ENCODE peak calls at places on chromosomes 7 and 10, in five cellular contexts. One of them, this sample, is unnamed.

GRCh38 chr7:19834566-19834965 is 61.1 kb upstream of the TMEM196 start:
- DNase-seq in neural progenitor cell: no peak
- DNase-seq in AG04450: no peak
- DNase-seq in memory B cell: no peak
- DNase-seq in AG08395: no peak
- DNase-seq in this sample: peak; percentile 81

GRCh38 chr10:31087855-31088254 is 56.2 kb upstream of the ZNF438 start:
- DNase-seq in neural progenitor cell: peak; percentile 53
- DNase-seq in AG04450: no peak
- DNase-seq in memory B cell: no peak
- DNase-seq in AG08395: no peak
- DNase-seq in this sample: no peak

GRCh38 chr10:28410420-28411135 is 107.7 kb upstream of the MPP7 start:
- DNase-seq in neural progenitor cell: no peak
- DNase-seq in AG04450: no peak
- DNase-seq in memory B cell: no peak
- DNase-seq in AG08395: no peak
- DNase-seq in this sample: peak; percentile 16

GRCh38 chr10:60384708-60385398 is 4.8 kb downstream of the ANK3 start:
- DNase-seq in neural progenitor cell: no peak
- DNase-seq in AG04450: peak; percentile 94
- DNase-seq in memory B cell: no peak
- DNase-seq in AG08395: peak; percentile 98
- DNase-seq in this sample: peak; percentile 99

GRCh38 chr10:95963202-95963991 is 55.6 kb downstream of the CC2D2B start:
- DNase-seq in neural progenitor cell: no peak
- DNase-seq in AG04450: no peak
- DNase-seq in memory B cell: no peak
- DNase-seq in AG08395: no peak
- DNase-seq in this sample: no peak

GRCh38 chr10:122861724-122862161 is 16.1 kb upstream of the CUZD1 start:
- DNase-seq in neural progenitor cell: no peak
- DNase-seq in AG04450: no peak
- DNase-seq in memory B cell: no peak
- DNase-seq in AG08395: peak; percentile 64
- DNase-seq in this sample: peak; percentile 69

GRCh38 chr10:24900888-24901685 is 51.3 kb downstream of the PRTFDC1 start:
- DNase-seq in neural progenitor cell: no peak
- DNase-seq in AG04450: no peak
- DNase-seq in memory B cell: no peak
- DNase-seq in AG08395: no peak
- DNase-seq in this sample: peak; percentile 43

GRCh38 chr10:62264702-62265436 is 3.8 kb downstream of the RTKN2 start:
- DNase-seq in neural progenitor cell: peak; percentile 73
- DNase-seq in AG04450: peak; percentile 70
- DNase-seq in memory B cell: no peak
- DNase-seq in AG08395: peak; percentile 77
- DNase-seq in this sample: peak; percentile 94

GRCh38 chr7:56083150-56083785 is 9.5 kb downstream of the PHKG1 start:
- DNase-seq in neural progenitor cell: no peak
- DNase-seq in AG04450: no peak
- DNase-seq in memory B cell: no peak
- DNase-seq in AG08395: no peak
- DNase-seq in this sample: peak; percentile 32

GRCh38 chr7:30238721-30239441 is 45.5 kb upstream of the ZNRF2 start:
- DNase-seq in neural progenitor cell: no peak
- DNase-seq in AG04450: no peak
- DNase-seq in memory B cell: peak; percentile 23
- DNase-seq in AG08395: peak; percentile 51
- DNase-seq in this sample: peak; percentile 90

GRCh38 chr7:25913574-25914224 is 238.3 kb upstream of the NFE2L3 start:
- DNase-seq in neural progenitor cell: no peak
- DNase-seq in AG04450: no peak
- DNase-seq in memory B cell: no peak
- DNase-seq in AG08395: no peak
- DNase-seq in this sample: no peak

GRCh38 chr7:94059747-94060146 is 55.6 kb upstream of the BET1 start:
- DNase-seq in neural progenitor cell: no peak
- DNase-seq in AG04450: no peak
- DNase-seq in memory B cell: no peak
- DNase-seq in AG08395: peak; percentile 67
- DNase-seq in this sample: peak; percentile 93

GRCh38 chr10:14244801-14245211 is 85.9 kb downstream of the FRMD4A start:
- DNase-seq in neural progenitor cell: no peak
- DNase-seq in AG04450: no peak
- DNase-seq in memory B cell: no peak
- DNase-seq in AG08395: no peak
- DNase-seq in this sample: peak; percentile 71

GRCh38 chr7:1695800-1696454 is 25.9 kb downstream of the ELFN1 start:
- DNase-seq in neural progenitor cell: no peak
- DNase-seq in AG04450: no peak
- DNase-seq in memory B cell: no peak
- DNase-seq in AG08395: no peak
- DNase-seq in this sample: no peak

GRCh38 chr7:41955475-41956243 is 252.8 kb upstream of the INHBA start:
- DNase-seq in neural progenitor cell: peak; percentile 91
- DNase-seq in AG04450: peak; percentile 99
- DNase-seq in memory B cell: no peak
- DNase-seq in AG08395: peak; percentile 99
- DNase-seq in this sample: peak; percentile 97

GRCh38 chr7:80463272-80463920 is 48.5 kb downstream of the GNAT3 start:
- DNase-seq in neural progenitor cell: no peak
- DNase-seq in AG04450: no peak
- DNase-seq in memory B cell: no peak
- DNase-seq in AG08395: no peak
- DNase-seq in this sample: no peak

GRCh38 chr10:129101232-129101980 is 365.6 kb upstream of the MGMT start:
- DNase-seq in neural progenitor cell: no peak
- DNase-seq in AG04450: no peak
- DNase-seq in memory B cell: no peak
- DNase-seq in AG08395: no peak
- DNase-seq in this sample: no peak

GRCh38 chr10:3056280-3057037 is 10.9 kb upstream of the PFKP start:
- DNase-seq in neural progenitor cell: no peak
- DNase-seq in AG04450: no peak
- DNase-seq in memory B cell: no peak
- DNase-seq in AG08395: no peak
- DNase-seq in this sample: peak; percentile 38

GRCh38 chr7:99428972-99429566 is 9.5 kb downstream of the PTCD1 start:
- DNase-seq in neural progenitor cell: no peak
- DNase-seq in AG04450: no peak
- DNase-seq in memory B cell: no peak
- DNase-seq in AG08395: no peak
- DNase-seq in this sample: no peak

GRCh38 chr7:153886121-153886505 is 166.1 kb upstream of the DPP6 start:
- DNase-seq in neural progenitor cell: peak; percentile 33
- DNase-seq in AG04450: no peak
- DNase-seq in memory B cell: no peak
- DNase-seq in AG08395: no peak
- DNase-seq in this sample: no peak

GRCh38 chr10:114326794-114327193 is 77.5 kb downstream of the AFAP1L2 start:
- DNase-seq in neural progenitor cell: no peak
- DNase-seq in AG04450: no peak
- DNase-seq in memory B cell: no peak
- DNase-seq in AG08395: no peak
- DNase-seq in this sample: no peak

GRCh38 chr10:119344381-119344780 is 137.0 kb downstream of the GRK5 start:
- DNase-seq in neural progenitor cell: no peak
- DNase-seq in AG04450: no peak
- DNase-seq in memory B cell: no peak
- DNase-seq in AG08395: no peak
- DNase-seq in this sample: no peak

GRCh38 chr7:79820387-79820786 is 314.2 kb upstream of the GNAI1 start:
- DNase-seq in neural progenitor cell: peak; percentile 43
- DNase-seq in AG04450: peak; percentile 68
- DNase-seq in memory B cell: no peak
- DNase-seq in AG08395: peak; percentile 26
- DNase-seq in this sample: peak; percentile 36

GRCh38 chr7:21782996-21783395 is 162.7 kb downstream of the CDCA7L start:
- DNase-seq in neural progenitor cell: no peak
- DNase-seq in AG04450: no peak
- DNase-seq in memory B cell: no peak
- DNase-seq in AG08395: no peak
- DNase-seq in this sample: no peak

GRCh38 chr7:120260111-120260510 is 12.9 kb upstream of the KCND2 start:
- DNase-seq in neural progenitor cell: peak; percentile 2
- DNase-seq in AG04450: no peak
- DNase-seq in memory B cell: no peak
- DNase-seq in AG08395: no peak
- DNase-seq in this sample: no peak

GRCh38 chr7:135773451-135773850 is 24.8 kb upstream of the FAM180A start:
- DNase-seq in neural progenitor cell: peak; percentile 17
- DNase-seq in AG04450: no peak
- DNase-seq in memory B cell: no peak
- DNase-seq in AG08395: no peak
- DNase-seq in this sample: no peak

GRCh38 chr10:34628174-34628802 is 186.8 kb downstream of the PARD3 start:
- DNase-seq in neural progenitor cell: no peak
- DNase-seq in AG04450: no peak
- DNase-seq in memory B cell: no peak
- DNase-seq in AG08395: no peak
- DNase-seq in this sample: no peak

GRCh38 chr7:69245646-69246045 is 352.6 kb upstream of the AUTS2 start:
- DNase-seq in neural progenitor cell: no peak
- DNase-seq in AG04450: no peak
- DNase-seq in memory B cell: no peak
- DNase-seq in AG08395: no peak
- DNase-seq in this sample: no peak

GRCh38 chr7:51237727-51238126 is 78.9 kb downstream of the COBL start:
- DNase-seq in neural progenitor cell: no peak
- DNase-seq in AG04450: no peak
- DNase-seq in memory B cell: no peak
- DNase-seq in AG08395: no peak
- DNase-seq in this sample: no peak

GRCh38 chr10:3467052-3467906 is 294.7 kb upstream of the PITRM1 start:
- DNase-seq in neural progenitor cell: peak; percentile 32
- DNase-seq in AG04450: peak; percentile 91
- DNase-seq in memory B cell: no peak
- DNase-seq in AG08395: peak; percentile 79
- DNase-seq in this sample: peak; percentile 100

GRCh38 chr7:131956864-131957263 is 400.4 kb upstream of the PODXL start:
- DNase-seq in neural progenitor cell: no peak
- DNase-seq in AG04450: no peak
- DNase-seq in memory B cell: no peak
- DNase-seq in AG08395: no peak
- DNase-seq in this sample: no peak

This sample was measured in renal cortical epithelial cell.